ENCODE peak calls at places on chromosomes 4 and X, in five cellular contexts. V is brain microvascular endothelial cell, W is Peyer's patch, K is mammary epithelial cell, Q is A549. J is an unnamed sample.

GRCh38 chr4:112357897-112358296 is 60.7 kb downstream of the ALPK1 start:
- DNase-seq in W (no peak), K (no peak), Q (no peak), V (no peak), J (no peak)

GRCh38 chr4:108370291-108370690 is 201.6 kb upstream of the LEF1 start:
- DNase-seq in V (no peak), W (no peak), K (no peak), Q (no peak), J (no peak)

GRCh38 chr4:77449162-77449561 is 156.5 kb upstream of the CXCL13 start:
- DNase-seq in V (no peak), W (no peak), K (no peak), Q (no peak), J (no peak)

GRCh38 chr4:122716825-122717448 is 15.6 kb upstream of the BBS12 start:
- DNase-seq in W (peak; percentile 71), K (peak; percentile 48), V (peak; percentile 73), Q (peak; percentile 70), J (peak; percentile 22)

GRCh38 chr4:158729716-158730559 is 6.7 kb upstream of the PPID start:
- DNase-seq in V (peak; percentile 77), K (peak; percentile 45), Q (peak; percentile 55), W (peak; percentile 25), J (no peak)

GRCh38 chr4:3440979-3441500 is 728 bp upstream of the HGFAC start:
- DNase-seq in K (peak; percentile 17), V (no peak), W (no peak), Q (no peak), J (no peak)

GRCh38 chr4:164485169-164485568 is 268.8 kb upstream of the SMIM31 start:
- DNase-seq in K (no peak), W (no peak), Q (no peak), V (no peak), J (no peak)

GRCh38 chrX:40108084-40108958 is 10.6 kb upstream of the BCOR start:
- DNase-seq in K (no peak), Q (peak; percentile 57), W (no peak), V (no peak), J (no peak)

GRCh38 chrX:108139303-108139702 is 47.7 kb downstream of the ATG4A start:
- DNase-seq in W (no peak), V (no peak), K (no peak), Q (no peak), J (no peak)

GRCh38 chr4:182338731-182339130 is 95.5 kb downstream of the TENM3 start:
- DNase-seq in K (no peak), V (no peak), Q (no peak), W (no peak), J (no peak)

GRCh38 chr4:157043131-157043530 is 32.8 kb upstream of the GLRB start:
- DNase-seq in K (peak; percentile 31), W (no peak), V (peak; percentile 34), Q (no peak), J (no peak)

GRCh38 chrX:115892056-115892708 is 278.4 kb upstream of the AGTR2 start:
- DNase-seq in K (peak; percentile 79), W (no peak), V (no peak), Q (no peak), J (peak; percentile 43)

GRCh38 chrX:148381603-148382002 is 118.8 kb upstream of the AFF2 start:
- DNase-seq in K (no peak), W (no peak), Q (no peak), V (no peak), J (no peak)

GRCh38 chr4:105650190-105650589 is 58.3 kb downstream of the INTS12 start:
- DNase-seq in K (no peak), Q (no peak), W (no peak), V (no peak), J (no peak)

GRCh38 chr4:114601304-114602052 is 2.9 kb downstream of the UGT8 start:
- DNase-seq in W (peak; percentile 34), K (no peak), V (no peak), Q (no peak), J (no peak)

GRCh38 chrX:110003167-110004156 is 548 bp downstream of the TMEM164 start:
- DNase-seq in W (peak; percentile 20), V (no peak), K (no peak), Q (peak; percentile 12), J (no peak)

GRCh38 chr4:37890501-37891220 is at the start of gene TBC1D1:
- DNase-seq in W (peak; percentile 70), K (peak; percentile 16), Q (no peak), V (no peak), J (no peak)

GRCh38 chrX:64842492-64842891 is 133.8 kb downstream of the ZC4H2 start:
- DNase-seq in W (peak; percentile 16), K (no peak), V (no peak), Q (no peak), J (no peak)

GRCh38 chr4:124318292-124318691 is 394.2 kb downstream of the ANKRD50 start:
- DNase-seq in W (no peak), Q (no peak), K (no peak), V (no peak), J (no peak)

GRCh38 chr4:97142405-97142804 is 1000.9 kb downstream of the STPG2 start:
- DNase-seq in V (no peak), W (no peak), Q (no peak), K (no peak), J (no peak)

GRCh38 chrX:78625292-78625909 is 33.7 kb downstream of the RTL3 start:
- DNase-seq in V (no peak), Q (no peak), K (no peak), W (no peak), J (no peak)

GRCh38 chr4:107151173-107151572 is 115.1 kb upstream of the DKK2 start:
- DNase-seq in V (no peak), K (no peak), W (no peak), Q (no peak), J (no peak)

GRCh38 chrX:107565005-107565404 is 63.3 kb upstream of the PRPS1 start:
- DNase-seq in V (no peak), K (no peak), W (no peak), Q (no peak), J (no peak)

GRCh38 chr4:16243285-16243684 is 17.0 kb upstream of the TAPT1 start:
- DNase-seq in K (no peak), Q (no peak), W (no peak), V (no peak), J (no peak)

GRCh38 chr4:180197471-180197870 is 2045.7 kb upstream of the TENM3 start:
- DNase-seq in K (no peak), Q (no peak), V (no peak), W (no peak), J (no peak)

GRCh38 chr4:138405934-138406567 is 163.9 kb upstream of the SLC7A11 start:
- DNase-seq in V (peak; percentile 7), Q (no peak), W (no peak), K (peak; percentile 71), J (peak; percentile 31)

GRCh38 chr4:37604464-37604863 is 81.7 kb downstream of the RELL1 start:
- DNase-seq in W (no peak), V (no peak), K (peak; percentile 30), Q (no peak), J (no peak)

GRCh38 chrX:137405449-137406140 is 160.3 kb upstream of the ZIC3 start:
- DNase-seq in V (no peak), Q (no peak), K (no peak), W (no peak), J (no peak)

GRCh38 chr4:80781436-80781835 is 249.1 kb upstream of the BMP3 start:
- DNase-seq in K (no peak), Q (no peak), V (no peak), W (no peak), J (no peak)

GRCh38 chr4:15945516-15945915 is 7.0 kb upstream of the FGFBP1 start:
- DNase-seq in V (no peak), Q (no peak), K (no peak), W (no peak), J (no peak)

GRCh38 chr4:160510925-160511324 is 1408.0 kb downstream of the RAPGEF2 start:
- DNase-seq in Q (peak; percentile 0), K (peak; percentile 72), V (peak; percentile 39), W (no peak), J (peak; percentile 78)

GRCh38 chr4:52877694-52878093 is 15.6 kb downstream of the RASL11B start:
- DNase-seq in W (no peak), K (no peak), V (no peak), Q (no peak), J (no peak)

GRCh38 chr4:52877006-52877405 is 14.9 kb downstream of the RASL11B start:
- DNase-seq in Q (no peak), V (no peak), W (no peak), K (no peak), J (no peak)

GRCh38 chr4:52873861-52874343 is 11.8 kb downstream of the RASL11B start:
- DNase-seq in K (no peak), Q (no peak), V (no peak), W (no peak), J (no peak)

GRCh38 chr4:52874948-52875347 is 12.8 kb downstream of the RASL11B start:
- DNase-seq in Q (no peak), W (no peak), V (no peak), K (no peak), J (no peak)

GRCh38 chr4:52876063-52876462 is 13.9 kb downstream of the RASL11B start:
- DNase-seq in K (no peak), Q (no peak), V (no peak), W (no peak), J (no peak)
- H3K27ac ChIP-seq in K (no peak overlapping the region), Q (no peak overlapping the region), V (no peak overlapping the region), W (no peak overlapping the region), J (no peak overlapping the region)

DNA sequence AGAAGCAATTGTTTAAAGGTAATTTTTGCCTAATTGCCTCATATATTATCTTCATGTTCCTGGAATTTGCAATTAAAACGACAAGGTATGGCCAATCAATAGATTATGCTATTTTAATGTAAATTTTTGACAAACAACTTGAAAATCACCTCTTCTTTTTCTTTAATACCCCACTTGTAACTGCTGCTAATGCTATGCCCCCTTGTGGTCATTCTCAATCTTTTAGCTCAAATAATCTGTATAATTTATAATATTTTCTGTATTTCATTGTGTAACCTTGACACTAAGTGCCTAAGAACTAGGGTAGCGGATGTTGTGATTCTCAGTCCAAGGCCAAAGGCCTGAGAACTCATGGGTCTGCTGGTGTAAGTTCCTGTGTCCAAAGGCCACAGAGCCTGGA is 831.7 kb upstream of the POU3F4 start:
- DNase-seq in W (no peak), K (no peak), V (no peak), Q (no peak), J (no peak)
- H3K27ac ChIP-seq in W (no peak overlapping the region), K (no peak overlapping the region), V (no peak overlapping the region), Q (no peak overlapping the region), J (no peak overlapping the region)

DNA sequence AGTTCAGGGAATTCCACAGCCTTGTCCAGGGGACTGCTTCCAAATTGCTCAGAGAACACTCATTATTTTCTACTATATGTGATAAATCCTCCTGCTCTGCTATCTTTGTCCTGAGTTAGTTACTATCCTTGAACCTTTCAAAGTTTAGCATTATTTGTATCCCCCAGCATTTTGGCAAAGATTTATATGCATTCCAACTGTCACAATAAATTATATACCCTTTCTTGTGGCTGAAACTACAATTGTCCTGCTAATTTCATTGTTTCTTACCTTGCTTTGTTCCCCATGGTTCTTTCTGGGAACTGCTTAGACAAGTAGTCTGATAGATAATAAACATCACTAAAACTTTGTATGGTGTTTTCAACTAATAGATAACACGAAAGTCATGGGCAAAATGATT is 40.5 kb downstream of the TECRL start:
- DNase-seq in K (no peak), Q (no peak), V (no peak), W (no peak), J (no peak)
- H3K27ac ChIP-seq in K (no peak overlapping the region), Q (no peak overlapping the region), V (no peak overlapping the region), W (no peak overlapping the region), J (no peak overlapping the region)

GRCh38 chrX:20951016-20951795 is 423.0 kb upstream of the CNKSR2 start:
- DNase-seq in K (peak; percentile 46), Q (no peak), V (no peak), W (no peak), J (no peak)

GRCh38 chrX:20952180-20952579 is 422.0 kb upstream of the CNKSR2 start:
- DNase-seq in V (no peak), K (no peak), W (no peak), Q (no peak), J (no peak)

GRCh38 chrX:20947411-20947912 is 426.8 kb upstream of the CNKSR2 start:
- DNase-seq in Q (no peak), W (no peak), V (no peak), K (peak; percentile 4), J (no peak)
- H3K27ac ChIP-seq in Q (no peak overlapping the region), W (no peak overlapping the region), V (no peak overlapping the region), K (no peak overlapping the region), J (no peak overlapping the region)

J was measured in epithelial cell of prostate.